ENCODE peak calls at places on chromosomes 3 and 15, in nine cellular contexts. E, W, Y, C, U, F, P, B and V are unnamed samples.

GRCh38 chr15:33215941-33216872 is 21.7 kb upstream of the FMN1 start:
- DNase-seq in E (no peak), W (no peak), Y (no peak), C (no peak), U (no peak), F (no peak), P (peak; percentile 33), B (no peak), V (no peak)

GRCh38 chr3:9976736-9977709 is 9.6 kb downstream of the EMC3 start:
- DNase-seq in E (peak; percentile 86), W (peak; percentile 88), Y (peak; percentile 40), C (no peak), U (no peak), F (peak; percentile 42), P (peak; percentile 97), B (peak; percentile 70), V (peak; percentile 81)

GRCh38 chr3:42662813-42663535 is 9.5 kb downstream of the ZBTB47 start:
- DNase-seq in E (no peak), W (no peak), Y (no peak), C (no peak), U (no peak), F (no peak), P (no peak), B (no peak), V (peak; percentile 32)

GRCh38 chr3:159803444-159803843 is 185.2 kb upstream of the IL12A start:
- DNase-seq in E (no peak), W (no peak), Y (no peak), C (no peak), U (no peak), F (no peak), P (no peak), B (no peak), V (no peak)

GRCh38 chr3:126128504-126129407 is 44.8 kb upstream of the SLC41A3 start:
- DNase-seq in E (peak; percentile 33), W (peak; percentile 30), Y (no peak), C (no peak), U (peak; percentile 7), F (peak; percentile 13), P (no peak), B (peak; percentile 30), V (peak; percentile 45)

GRCh38 chr3:165491487-165491886 is 295.3 kb upstream of the SLITRK3 start:
- DNase-seq in E (no peak), W (no peak), Y (no peak), C (no peak), U (no peak), F (no peak), P (no peak), B (no peak), V (no peak)

GRCh38 chr15:70348581-70349344 is 251.0 kb upstream of the TLE3 start:
- DNase-seq in E (peak; percentile 81), W (no peak), Y (peak; percentile 44), C (no peak), U (no peak), F (no peak), P (no peak), B (peak; percentile 53), V (peak; percentile 87)

GRCh38 chr3:13352621-13353131 is 67.4 kb downstream of the NUP210 start:
- DNase-seq in E (no peak), W (no peak), Y (no peak), C (no peak), U (no peak), F (no peak), P (peak; percentile 17), B (no peak), V (peak; percentile 82)

GRCh38 chr3:41768363-41768762 is 193.5 kb downstream of the ULK4 start:
- DNase-seq in E (no peak), W (no peak), Y (no peak), C (no peak), U (no peak), F (no peak), P (no peak), B (no peak), V (no peak)

GRCh38 chr3:41369838-41370237 is 170.5 kb downstream of the CTNNB1 start:
- DNase-seq in E (no peak), W (no peak), Y (no peak), C (no peak), U (no peak), F (no peak), P (no peak), B (no peak), V (no peak)

GRCh38 chr3:73540969-73541740 is 83.6 kb downstream of the PDZRN3 start:
- DNase-seq in E (no peak), W (no peak), Y (no peak), C (no peak), U (no peak), F (no peak), P (peak; percentile 56), B (no peak), V (no peak)

GRCh38 chr3:49013113-49013737 is 5.2 kb downstream of the DALRD3 start:
- DNase-seq in E (no peak), W (no peak), Y (no peak), C (no peak), U (no peak), F (no peak), P (no peak), B (no peak), V (no peak)

GRCh38 chr15:41648770-41649169 is 11.4 kb upstream of the MGA start:
- DNase-seq in E (no peak), W (no peak), Y (no peak), C (no peak), U (no peak), F (no peak), P (peak; percentile 40), B (no peak), V (no peak)

DNA sequence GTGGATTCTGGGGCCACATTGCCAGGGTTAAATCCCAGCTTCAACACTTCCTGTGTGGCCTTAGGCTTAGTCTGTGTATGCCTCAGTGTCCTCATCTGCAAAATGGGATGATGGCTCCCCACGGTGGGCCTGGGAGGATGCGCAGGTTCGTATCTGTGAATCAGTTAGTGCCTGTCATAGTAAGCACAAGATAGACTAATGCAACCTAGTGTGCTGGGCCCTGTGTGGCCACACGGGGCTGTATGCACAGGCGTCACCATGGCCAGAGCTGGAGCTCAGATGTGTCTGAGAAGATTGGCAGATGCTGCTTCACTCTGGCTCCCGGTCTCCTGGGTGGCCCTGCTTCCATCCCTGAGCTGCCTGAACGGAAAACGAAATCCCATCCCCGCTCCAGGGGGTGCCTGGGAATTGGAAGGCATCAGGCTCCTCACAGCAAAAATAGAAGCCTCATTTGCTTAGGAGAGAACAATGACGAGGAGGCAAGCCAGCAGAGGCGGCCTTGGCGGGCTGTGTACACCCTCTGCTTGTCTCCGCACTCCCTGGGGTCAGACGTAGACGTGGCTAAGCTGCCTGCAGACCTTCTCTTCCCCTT is 103.6 kb downstream of the APBA2 start:
- DNase-seq in E (no peak), W (no peak), Y (peak; percentile 81), C (no peak), U (no peak), F (no peak), P (no peak), B (no peak), V (no peak)
- TF ChIP-seq CTCF in E (no peak), W (no peak), Y (peak; percentile 20), C (no peak), U (no peak), F (no peak), P (peak; percentile 46), B (no peak), V (no peak)

DNA sequence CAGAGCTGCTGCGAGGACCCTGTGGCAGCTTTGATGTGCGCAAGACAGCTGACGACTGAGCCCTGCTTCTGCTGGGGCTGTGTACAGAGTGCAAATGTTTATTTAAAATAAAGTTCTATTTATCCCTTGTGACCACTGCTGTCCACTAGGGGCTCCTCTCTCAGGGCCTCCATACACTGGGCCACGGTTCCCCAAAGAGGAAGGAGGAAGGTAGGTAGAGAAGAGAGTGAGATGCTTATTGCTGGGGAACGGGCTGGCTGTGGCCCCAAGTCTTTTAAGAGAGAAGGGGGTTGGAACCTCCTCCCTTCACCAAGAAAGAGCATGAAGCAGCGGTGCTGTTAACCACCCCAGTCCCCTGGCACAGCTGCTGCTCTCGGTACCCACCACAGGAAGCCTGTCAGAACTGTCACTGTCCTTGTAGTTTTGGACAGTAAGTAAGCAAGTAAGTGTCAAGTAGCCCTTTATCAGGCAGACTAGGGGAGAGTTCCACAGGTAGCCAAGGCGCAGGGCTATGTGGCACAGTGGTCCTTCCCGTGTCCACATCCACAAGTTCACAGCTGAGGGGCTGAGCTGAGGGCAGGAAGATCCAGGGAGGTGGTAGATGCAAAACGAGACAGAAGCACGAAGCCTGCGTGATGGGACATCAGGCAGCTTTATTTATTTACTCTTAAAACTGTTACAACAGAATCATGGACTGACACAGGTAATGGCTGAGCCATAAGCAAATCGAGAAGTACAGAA is 47.3 kb downstream of the DHX30 start:
- DNase-seq in E (no peak), W (no peak), Y (no peak), C (no peak), U (no peak), F (no peak), P (peak; percentile 21), B (no peak), V (no peak)
- TF ChIP-seq CTCF in E (peak; percentile 22), W (peak; percentile 26), Y (peak; percentile 22), C (no peak), U (no peak), F (no peak), P (peak; percentile 76), B (no peak), V (peak; percentile 34)

DNA sequence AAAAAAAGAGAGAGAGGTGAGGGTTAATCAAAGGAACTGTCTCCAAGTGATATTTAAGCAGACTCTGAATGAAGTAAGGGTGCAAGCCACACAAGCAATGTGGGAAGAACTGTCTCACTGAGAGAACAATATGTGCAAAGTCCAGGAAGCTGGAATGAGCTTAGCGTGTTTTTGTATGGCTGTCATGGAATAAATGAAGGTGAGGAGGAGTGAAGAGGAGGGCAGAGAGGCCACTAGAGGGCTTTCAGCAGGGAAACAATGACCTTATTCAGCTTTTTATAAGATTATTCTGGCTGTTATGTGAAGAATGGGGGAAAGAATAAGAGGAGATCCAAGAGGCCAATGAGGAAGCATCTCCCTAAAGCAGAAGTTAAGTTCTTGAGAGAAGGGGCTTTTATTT is 86.9 kb upstream of the COL8A1 start:
- DNase-seq in E (no peak), W (no peak), Y (no peak), C (no peak), U (no peak), F (no peak), P (no peak), B (no peak), V (no peak)
- TF ChIP-seq CTCF in E (no peak), W (no peak), Y (no peak), C (no peak), U (no peak), F (no peak), P (peak; percentile 66), B (no peak), V (no peak)

DNA sequence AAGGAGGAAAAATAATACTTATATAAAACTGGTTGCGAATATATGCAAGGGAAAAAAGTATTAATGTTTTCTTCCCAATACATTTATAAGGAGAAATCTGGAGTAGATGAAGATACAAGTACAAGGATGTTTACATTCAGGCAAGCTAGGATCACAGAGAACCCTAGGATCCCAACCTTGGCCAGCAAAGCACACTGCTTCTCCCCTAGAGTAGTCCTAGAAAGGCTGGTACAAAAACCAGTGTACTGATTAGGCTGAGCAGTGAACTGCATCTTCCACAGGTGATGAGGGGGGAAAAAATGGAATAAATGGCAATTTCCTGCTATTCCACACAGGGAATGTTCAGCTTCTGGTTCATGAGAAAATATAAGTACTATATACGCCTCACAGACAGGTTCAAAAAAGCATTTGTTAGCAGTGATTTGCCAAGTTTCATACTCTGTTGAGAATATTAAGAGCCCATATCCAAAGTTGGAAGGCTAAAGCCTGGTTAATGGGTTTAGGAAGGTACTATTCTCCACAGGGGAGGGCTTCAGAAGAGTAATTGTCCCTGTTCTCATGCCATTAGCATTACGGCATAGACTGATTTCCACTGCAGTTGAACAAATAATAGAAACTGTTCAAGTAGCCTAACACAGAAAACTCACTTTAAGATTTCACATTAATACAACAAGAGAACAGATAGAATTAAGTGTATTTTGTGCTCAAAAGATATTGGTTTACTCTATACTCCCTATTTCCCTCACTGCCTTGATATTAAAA is 10.4 kb upstream of the NMB start:
- DNase-seq in E (no peak), W (no peak), Y (no peak), C (no peak), U (no peak), F (no peak), P (no peak), B (no peak), V (no peak)
- TF ChIP-seq CTCF in E (no peak), W (no peak), Y (no peak), C (no peak), U (no peak), F (no peak), P (no peak), B (no peak), V (no peak)